ENCODE peak calls at places on chromosomes 6 and 20, in six cellular contexts. L, V, F, U, I and W are unnamed samples.
A peak's percentile ranks its signal among the peaks of the same experiment; 100 is the strongest.

GRCh38 chr6:153493501-153493900 is 362.4 kb upstream of the RGS17 start:
- DNase-seq in I (no peak), V (no peak), F (no peak), L (no peak), U (no peak), W (no peak)

GRCh38 chr20:24996449-24997195 is 4.1 kb upstream of the APMAP start:
- DNase-seq in F (no peak), L (peak; percentile 22), V (no peak), U (no peak), I (no peak), W (no peak)

GRCh38 chr20:41173791-41174341 is 36.5 kb downstream of the PLCG1 start:
- DNase-seq in I (no peak), L (peak; percentile 92), U (peak; percentile 41), V (no peak), F (no peak), W (no peak)

GRCh38 chr6:11323666-11324452 is 91.4 kb upstream of the NEDD9 start:
- DNase-seq in U (no peak), V (no peak), L (no peak), I (no peak), F (no peak), W (no peak)

GRCh38 chr20:51492167-51493092 is 50.1 kb downstream of the NFATC2 start:
- DNase-seq in V (peak; percentile 51), F (peak; percentile 73), L (no peak), U (peak; percentile 97), I (no peak), W (no peak)

GRCh38 chr6:5078121-5078695 is 6.9 kb upstream of the PPP1R3G start:
- DNase-seq in U (no peak), I (peak; percentile 34), L (no peak), F (no peak), V (peak; percentile 24), W (no peak)

GRCh38 chr20:46348231-46348803 is 40.0 kb upstream of the CDH22 start:
- DNase-seq in V (peak; percentile 21), L (no peak), U (peak; percentile 69), F (no peak), I (no peak), W (peak; percentile 33)

GRCh38 chr6:90610671-90611542 is 24.0 kb upstream of the MAP3K7 start:
- DNase-seq in V (peak; percentile 27), U (peak; percentile 81), F (peak; percentile 20), L (no peak), I (no peak), W (peak; percentile 11)

GRCh38 chr6:107819976-107820551 is 4.0 kb downstream of the SCML4 start:
- DNase-seq in L (no peak), V (no peak), F (no peak), U (no peak), I (no peak), W (no peak)

DNA sequence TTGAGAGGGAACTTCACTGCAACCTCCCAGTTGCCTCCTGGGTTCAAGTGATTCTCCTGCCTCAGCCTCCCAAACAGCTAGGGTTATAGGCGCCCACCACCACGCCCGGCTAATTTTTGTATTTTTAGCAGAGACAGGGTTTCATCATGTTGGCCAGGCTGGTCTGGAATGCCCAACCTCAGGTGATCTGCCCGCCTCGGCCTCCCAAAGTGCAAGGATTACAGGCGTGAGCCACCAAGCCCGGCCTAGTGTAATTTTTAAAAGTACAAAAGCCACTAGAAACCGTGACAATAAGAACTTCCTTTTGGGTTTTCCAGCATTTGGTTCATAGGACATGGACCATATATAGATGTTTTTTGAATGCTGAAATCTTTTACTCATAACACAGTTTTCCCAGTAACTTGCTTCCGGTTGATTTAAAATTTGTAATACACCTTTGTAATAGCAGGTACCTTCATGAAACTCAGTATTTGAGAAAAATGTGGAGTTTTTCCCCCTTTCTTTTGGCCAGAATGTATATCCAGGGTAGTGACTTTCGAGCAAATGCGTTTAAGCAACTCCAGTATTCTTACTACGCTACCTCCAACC is 477 bp downstream of the PXT1 start:
- DNase-seq in L (no peak), V (no peak), U (no peak), F (no peak), I (no peak), W (no peak)
- TF ChIP-seq CTCF in L (no peak), V (no peak), U (no peak), F (no peak), I (no peak), W (no peak)

GRCh38 chr6:36858407-36858981 is 16.1 kb downstream of the PPIL1 start:
- DNase-seq in F (peak; percentile 80), I (no peak), V (peak; percentile 38), U (peak; percentile 74), L (no peak), W (peak; percentile 80)
- H3K4me3 ChIP-seq in F (no peak overlapping the region), I (no peak overlapping the region), V (no peak overlapping the region), U (no peak overlapping the region), L (peak overlapping the region; percentile 13), W (no peak overlapping the region)

GRCh38 chr6:168122521-168122920 is 43.5 kb upstream of the FRMD1 start:
- DNase-seq in I (no peak), U (peak; percentile 13), F (no peak), V (no peak), L (no peak), W (no peak)
- TF ChIP-seq CTCF in I (no peak), U (no peak), F (no peak), V (no peak), L (no peak), W (no peak)

GRCh38 chr6:21869085-21869771 is 275.7 kb downstream of the SOX4 start:
- DNase-seq in L (no peak), F (no peak), U (no peak), I (no peak), V (no peak), W (no peak)

GRCh38 chr6:21871831-21872230 is 278.3 kb downstream of the SOX4 start:
- DNase-seq in U (no peak), V (no peak), F (no peak), I (no peak), L (no peak), W (no peak)

GRCh38 chr6:21870071-21870729 is 276.6 kb downstream of the SOX4 start:
- DNase-seq in U (no peak), L (no peak), V (no peak), F (no peak), I (no peak), W (no peak)

GRCh38 chr6:21874372-21874771 is 280.8 kb downstream of the SOX4 start:
- DNase-seq in I (no peak), L (no peak), F (no peak), U (no peak), V (no peak), W (no peak)

GRCh38 chr6:21873562-21873961 is 280.0 kb downstream of the SOX4 start:
- DNase-seq in F (peak; percentile 97), U (no peak), I (no peak), V (peak; percentile 97), L (no peak), W (peak; percentile 85)
- H3K4me3 ChIP-seq in F (no peak overlapping the region), U (no peak overlapping the region), I (no peak overlapping the region), V (no peak overlapping the region), L (no peak overlapping the region), W (no peak overlapping the region)

DNA sequence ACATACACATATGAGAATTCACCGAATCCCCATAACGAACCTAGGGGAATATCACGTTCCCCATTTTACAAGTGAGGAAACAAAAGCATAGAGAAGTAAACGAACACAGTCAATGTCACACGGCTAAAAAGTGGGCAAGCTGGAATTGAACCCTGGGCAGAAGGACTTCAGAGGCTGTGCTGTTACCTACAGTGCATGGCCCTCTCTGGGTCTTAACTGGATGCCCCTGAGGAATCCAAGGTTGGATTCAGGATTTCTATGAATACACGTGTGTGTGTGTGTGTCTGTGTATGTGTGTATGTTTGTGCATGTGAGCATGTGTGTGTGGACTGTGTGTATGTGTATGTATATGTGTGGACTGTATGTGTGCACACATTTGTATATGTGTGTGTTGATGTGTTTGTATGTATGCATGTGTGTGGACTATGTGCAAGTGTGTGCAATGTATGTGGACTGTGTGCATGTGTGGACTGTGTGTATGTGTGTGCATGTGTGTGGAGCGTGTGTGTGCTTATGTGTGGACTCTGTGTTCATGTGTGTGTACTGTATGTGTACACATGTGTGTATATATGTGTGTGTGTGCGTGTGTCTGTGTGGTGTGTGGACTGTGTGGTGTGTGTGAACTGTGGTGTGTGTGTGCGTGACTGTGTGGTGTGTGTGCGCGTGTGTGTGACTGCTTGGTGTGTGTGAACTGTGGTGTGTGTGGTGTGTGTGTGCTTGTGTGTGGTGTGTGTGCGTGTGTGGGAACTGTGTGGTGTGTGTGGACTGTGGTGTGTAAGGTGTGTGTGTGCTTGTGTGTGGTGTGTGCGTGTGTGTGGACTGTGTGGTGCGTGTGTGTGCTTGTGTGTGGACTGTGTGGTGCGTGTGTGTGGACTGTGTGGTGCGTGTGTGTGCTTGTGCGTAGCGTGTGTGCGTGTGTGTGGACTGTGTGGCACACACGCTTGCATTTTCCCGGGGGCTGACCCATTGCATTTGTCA is 49.0 kb downstream of the HNF4A start:
- DNase-seq in I (no peak), L (no peak), V (no peak), U (no peak), F (peak; percentile 10), W (peak; percentile 16)
- TF ChIP-seq CTCF in I (no peak), L (no peak), V (no peak), U (no peak), F (no peak), W (no peak)